ENCODE peak calls at places on chromosomes 7 and 10, in eight cellular contexts. F is cardiac muscle cell, K is Peyer's patch, Y is mammary epithelial cell, M is esophagus squamous epithelium, N is tibial nerve, J is prostate gland, Z is RWPE2. S is an unnamed sample.

GRCh38 chr7:104643587-104644217 is 315.3 kb downstream of the LHFPL3 start:
- DNase-seq in F (peak), K (no peak), Y (peak), M (no peak), N (no peak), J (no peak), Z (no peak), S (no peak)

GRCh38 chr10:129812398-129812797 is 151.7 kb downstream of the EBF3 start:
- DNase-seq in F (no peak), K (no peak), Y (no peak), M (no peak), N (no peak), J (no peak), Z (no peak), S (no peak)

GRCh38 chr7:103689262-103689661 is 243.3 kb upstream of the SLC26A5 start:
- DNase-seq in F (no peak), K (no peak), Y (no peak), M (no peak), N (no peak), J (no peak), Z (no peak), S (no peak)

GRCh38 chr7:51025668-51026067 is 243.0 kb upstream of the GRB10 start:
- DNase-seq in F (no peak), K (no peak), Y (no peak), M (no peak), N (no peak), J (no peak), Z (no peak), S (no peak)

GRCh38 chr7:29853775-29854174 is 47.5 kb downstream of the WIPF3 start:
- DNase-seq in F (no peak), K (no peak), Y (no peak), M (no peak), N (no peak), J (no peak), Z (no peak), S (no peak)

GRCh38 chr7:72123913-72124312 is 288.2 kb downstream of the CALN1 start:
- DNase-seq in F (no peak), K (no peak), Y (no peak), M (no peak), N (no peak), J (no peak), Z (no peak), S (no peak)

GRCh38 chr7:98357751-98358161 is 43.1 kb downstream of the BAIAP2L1 start:
- DNase-seq in F (no peak), K (no peak), Y (no peak), M (no peak), N (no peak), J (no peak), Z (no peak), S (no peak)

GRCh38 chr7:42932861-42933591 is 850 bp downstream of the MRPL32 start:
- DNase-seq in F (peak), K (no peak), Y (no peak), M (no peak), N (no peak), J (no peak), Z (no peak), S (no peak)

GRCh38 chr7:120201290-120201689 is 71.7 kb upstream of the KCND2 start:
- DNase-seq in F (no peak), K (no peak), Y (no peak), M (no peak), N (no peak), J (no peak), Z (no peak), S (no peak)

GRCh38 chr10:74121368-74121767 is 29.3 kb downstream of the AP3M1 start:
- DNase-seq in F (no peak), K (no peak), Y (no peak), M (no peak), N (no peak), J (no peak), Z (no peak), S (no peak)

GRCh38 chr7:37663693-37664092 is 19.9 kb upstream of the GPR141 start:
- DNase-seq in F (no peak), K (no peak), Y (no peak), M (no peak), N (no peak), J (no peak), Z (no peak), S (no peak)

GRCh38 chr10:8174762-8175161 is 120.3 kb downstream of the GATA3 start:
- DNase-seq in F (peak), K (no peak), Y (no peak), M (no peak), N (no peak), J (no peak), Z (no peak), S (no peak)

GRCh38 chr7:1160665-1161010 is 642 bp upstream of the ZFAND2A start:
- DNase-seq in F (no peak), K (no peak), Y (peak), M (no peak), N (no peak), J (no peak), Z (no peak), S (no peak)

GRCh38 chr7:1154172-1154739 is 5.7 kb downstream of the ZFAND2A start:
- DNase-seq in F (no peak), K (no peak), Y (no peak), M (no peak), N (no peak), J (no peak), Z (no peak), S (no peak)

GRCh38 chr7:1156782-1157535 is 3.0 kb downstream of the ZFAND2A start:
- DNase-seq in F (no peak), K (no peak), Y (no peak), M (no peak), N (no peak), J (no peak), Z (no peak), S (no peak)

GRCh38 chr7:1159933-1160664 is at the start of gene ZFAND2A:
- DNase-seq in F (peak), K (peak), Y (peak), M (peak), N (peak), J (peak), Z (peak), S (peak)

GRCh38 chr7:1158203-1159126 is 1.5 kb downstream of the ZFAND2A start:
- DNase-seq in F (no peak), K (no peak), Y (no peak), M (no peak), N (no peak), J (no peak), Z (no peak), S (no peak)
- H3K27ac ChIP-seq in F (no peak), K (peak), Y (peak), M (peak), N (peak), J (peak), Z (no peak), S (no peak)

GRCh38 chr10:26483554-26483953 is 45.4 kb downstream of the APBB1IP start:
- DNase-seq in F (no peak), K (no peak), Y (no peak), M (no peak), N (no peak), J (no peak), Z (no peak), S (no peak)
- H3K27ac ChIP-seq in F (no peak), K (peak), Y (no peak), M (no peak), N (no peak), J (no peak), Z (no peak), S (no peak)

DNA sequence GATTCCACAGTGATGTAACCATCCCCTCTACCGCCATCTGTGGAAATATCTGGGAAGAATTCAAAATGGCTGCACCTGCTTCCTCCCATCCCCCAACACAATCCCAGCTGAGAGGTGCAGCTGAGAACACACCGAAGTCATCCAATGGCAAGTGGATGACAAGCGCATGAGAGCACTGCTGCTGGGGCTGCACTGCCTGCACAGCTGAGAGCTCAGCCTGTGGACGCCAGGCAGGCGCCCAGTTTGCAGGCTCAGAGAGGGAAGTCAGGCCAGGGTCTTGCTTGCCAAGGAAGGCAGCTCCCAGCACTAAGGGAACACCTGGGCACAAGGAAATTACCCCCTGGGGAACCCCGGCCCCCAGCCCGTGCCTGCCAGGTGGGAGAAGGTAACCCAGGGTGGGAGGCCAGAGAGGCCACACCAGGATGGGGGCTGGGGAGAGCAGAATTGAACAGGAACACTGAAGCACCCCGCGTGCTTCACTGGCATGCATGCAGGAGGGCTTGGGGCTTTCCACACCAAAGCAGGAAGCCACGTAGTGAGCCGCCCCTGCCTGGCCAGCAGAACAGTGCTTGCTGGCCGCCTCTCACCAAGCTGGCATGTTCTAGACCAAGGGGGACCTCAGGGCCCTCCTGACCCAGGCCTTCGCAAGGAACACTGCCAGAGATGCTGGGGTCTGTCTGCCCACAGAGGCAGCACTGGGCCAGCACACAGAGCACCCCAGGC is 46.2 kb downstream of the FAM53B start:
- DNase-seq in F (no peak), K (peak), Y (no peak), M (no peak), N (no peak), J (no peak), Z (no peak), S (no peak)
- H3K27ac ChIP-seq in F (no peak), K (peak), Y (no peak), M (peak), N (peak), J (no peak), Z (no peak), S (peak)

GRCh38 chr10:75236178-75236825 is 545 bp upstream of the COMTD1 start:
- DNase-seq in F (no peak), K (no peak), Y (no peak), M (no peak), N (no peak), J (no peak), Z (no peak), S (no peak)

GRCh38 chr10:75234017-75234682 is 1.6 kb downstream of the COMTD1 start:
- DNase-seq in F (peak), K (peak), Y (peak), M (peak), N (peak), J (peak), Z (peak), S (peak)

GRCh38 chr10:75235375-75236177 is at the start of gene COMTD1:
- DNase-seq in F (peak), K (peak), Y (peak), M (peak), N (peak), J (peak), Z (peak), S (peak)

GRCh38 chr10:75233444-75234016 is 2.2 kb downstream of the COMTD1 start:
- DNase-seq in F (peak), K (no peak), Y (peak), M (no peak), N (no peak), J (no peak), Z (no peak), S (no peak)

DNA sequence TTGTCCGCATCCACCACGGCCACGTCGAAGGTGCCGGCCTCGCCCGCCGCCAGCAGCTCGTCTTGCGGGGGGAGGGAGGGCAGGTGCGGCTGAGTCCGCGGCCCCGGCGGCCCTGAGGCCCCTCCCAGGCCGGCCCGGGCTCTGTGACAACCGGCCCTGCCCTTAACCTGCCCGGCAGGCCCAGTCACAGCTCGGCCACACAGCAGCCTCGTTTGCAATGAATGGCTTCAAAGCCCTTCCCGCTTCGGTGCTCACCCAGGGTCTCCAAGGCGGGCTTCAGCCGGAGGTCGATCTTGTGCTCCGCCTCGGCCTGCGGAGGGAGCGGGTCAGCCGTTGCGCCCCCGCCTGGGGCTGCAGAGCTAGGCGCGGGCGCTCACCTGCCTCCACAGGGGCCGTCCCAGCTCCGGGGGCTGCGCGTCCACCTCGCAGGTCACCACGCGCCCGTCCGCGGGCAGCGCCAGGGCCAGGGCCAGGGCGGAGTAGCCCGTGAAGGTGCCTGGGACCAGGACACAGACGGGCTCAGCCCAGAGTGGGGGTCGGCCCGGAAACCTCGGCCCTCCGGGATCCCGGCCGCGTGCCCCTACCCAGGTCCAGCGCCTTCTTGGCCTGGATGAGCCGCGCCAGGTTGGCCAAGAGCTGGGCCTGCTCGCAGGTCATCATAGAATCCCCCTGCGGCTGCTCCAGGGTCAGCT is 928 bp downstream of the COMTD1 start:
- DNase-seq in F (peak), K (peak), Y (peak), M (no peak), N (no peak), J (no peak), Z (no peak), S (no peak)
- H3K27ac ChIP-seq in F (no peak), K (peak), Y (peak), M (peak), N (peak), J (peak), Z (peak), S (peak)